ENCODE peak calls at places on chromosomes 7 and 10, in five cellular contexts. J is type B pancreatic cell, S is HCT116, T is right atrium auricular region, E is astrocyte of the spinal cord. W is an unnamed sample.

GRCh38 chr7:48038815-48039496 is 3.6 kb downstream of the C7orf57 start:
- DNase-seq in E (no peak), T (no peak), J (no peak), S (no peak), W (no peak)

GRCh38 chr7:132309102-132309805 is 267.0 kb downstream of the PLXNA4 start:
- DNase-seq in E (no peak), J (no peak), S (no peak), T (no peak), W (no peak)

GRCh38 chr7:134546903-134547737 is 1.8 kb upstream of the AKR1B15 start:
- DNase-seq in E (no peak), S (peak; percentile 56), T (peak; percentile 74), J (no peak), W (peak; percentile 83)

GRCh38 chr7:12524794-12525386 is 45.6 kb upstream of the SCIN start:
- DNase-seq in T (no peak), E (peak; percentile 79), J (no peak), S (peak; percentile 60), W (no peak)

GRCh38 chr7:30422922-30423321 is 55.7 kb downstream of the NOD1 start:
- DNase-seq in E (peak; percentile 54), T (no peak), J (no peak), S (peak; percentile 48), W (no peak)

GRCh38 chr10:79979310-79979972 is 30.5 kb upstream of the SFTPD start:
- DNase-seq in J (no peak), S (no peak), T (no peak), E (no peak), W (no peak)

GRCh38 chr10:122882798-122883197 is 3.4 kb upstream of the FAM24B start:
- DNase-seq in T (no peak), J (no peak), S (no peak), E (no peak), W (no peak)

GRCh38 chr7:94089806-94090205 is 85.7 kb upstream of the BET1 start:
- DNase-seq in S (no peak), J (no peak), E (no peak), T (no peak), W (no peak)

GRCh38 chr7:30412810-30413504 is 65.6 kb downstream of the NOD1 start:
- DNase-seq in T (no peak), E (peak; percentile 85), S (peak; percentile 68), J (no peak), W (peak; percentile 66)

GRCh38 chr10:75121322-75121721 is 9.9 kb downstream of the SAMD8 start:
- DNase-seq in J (no peak), S (no peak), E (no peak), T (no peak), W (no peak)

GRCh38 chr7:123494193-123494796 is 40.1 kb downstream of the IQUB start:
- DNase-seq in T (no peak), E (peak; percentile 43), J (no peak), S (peak; percentile 21), W (peak; percentile 10)

GRCh38 chr7:66950763-66951162 is 29.7 kb downstream of the TMEM248 start:
- DNase-seq in T (no peak), E (peak; percentile 17), S (no peak), J (no peak), W (no peak)

GRCh38 chr7:156534925-156535324 is 105.6 kb upstream of the RNF32 start:
- DNase-seq in S (no peak), J (no peak), T (no peak), E (no peak), W (no peak)

GRCh38 chr10:28668363-28669226 is 8.7 kb upstream of the BAMBI start:
- DNase-seq in S (no peak), T (no peak), E (no peak), J (peak; percentile 78), W (peak; percentile 71)

GRCh38 chr10:82625497-82626151 is 750.6 kb downstream of the NRG3 start:
- DNase-seq in S (no peak), J (no peak), T (no peak), E (no peak), W (no peak)

GRCh38 chr7:98760201-98760651 is 109.6 kb downstream of the TMEM130 start:
- DNase-seq in T (no peak), S (no peak), E (peak; percentile 45), J (no peak), W (no peak)

GRCh38 chr7:130359276-130359857 is 14.8 kb downstream of the CPA5 start:
- DNase-seq in J (no peak), T (no peak), E (no peak), S (no peak), W (no peak)

GRCh38 chr7:20435305-20435704 is 104.6 kb downstream of the ITGB8 start:
- DNase-seq in S (no peak), J (no peak), T (peak; percentile 77), E (no peak), W (no peak)

GRCh38 chr7:44893710-44894135 is 8.4 kb upstream of the PURB start:
- DNase-seq in J (no peak), E (no peak), T (no peak), S (no peak), W (no peak)

GRCh38 chr7:149871576-149871975 is 2.2 kb upstream of the ATP6V0E2 start:
- DNase-seq in J (no peak), S (no peak), T (no peak), E (no peak), W (no peak)

GRCh38 chr7:94439893-94440381 is 45.2 kb downstream of the COL1A2 start:
- DNase-seq in S (no peak), E (no peak), T (no peak), J (no peak), W (no peak)

GRCh38 chr10:132880148-132880981 is 62.0 kb downstream of the CFAP46 start:
- DNase-seq in E (no peak), T (no peak), S (no peak), J (peak; percentile 68), W (no peak)

GRCh38 chr10:119251315-119251708 is 43.9 kb downstream of the GRK5 start:
- DNase-seq in S (no peak), E (peak; percentile 75), J (no peak), T (no peak), W (no peak)

GRCh38 chr7:139618482-139619366 is 95.2 kb downstream of the CLEC2L start:
- DNase-seq in E (peak; percentile 45), J (no peak), T (no peak), S (peak; percentile 19), W (peak; percentile 55)

GRCh38 chr7:134724606-134725005 is 54.8 kb upstream of the CALD1 start:
- DNase-seq in E (peak; percentile 41), S (peak; percentile 48), J (no peak), T (no peak), W (peak; percentile 57)

GRCh38 chr7:132092106-132092505 is 484.2 kb downstream of the PLXNA4 start:
- DNase-seq in S (no peak), T (no peak), J (no peak), E (no peak), W (no peak)

GRCh38 chr10:129332476-129332875 is 134.6 kb upstream of the MGMT start:
- DNase-seq in S (peak; percentile 6), T (no peak), J (no peak), E (no peak), W (no peak)

GRCh38 chr10:112797221-112797620 is 152.8 kb upstream of the TCF7L2 start:
- DNase-seq in S (no peak), E (no peak), J (no peak), T (no peak), W (no peak)

GRCh38 chr10:60952846-60953220 is 8.8 kb upstream of the RHOBTB1 start:
- DNase-seq in J (no peak), E (no peak), T (no peak), S (no peak), W (no peak)

GRCh38 chr7:26070290-26070689 is 81.7 kb upstream of the NFE2L3 start:
- DNase-seq in E (no peak), T (no peak), S (no peak), J (no peak), W (no peak)

GRCh38 chr10:77667426-77668324 is 30.1 kb upstream of the KCNMA1 start:
- DNase-seq in J (no peak), S (no peak), T (no peak), E (no peak), W (no peak)

GRCh38 chr10:51918451-51918850 is 219.1 kb upstream of the CSTF2T start:
- DNase-seq in S (no peak), J (no peak), T (no peak), E (no peak), W (no peak)

GRCh38 chr10:4267084-4267774 is 482.2 kb upstream of the KLF6 start:
- DNase-seq in S (peak; percentile 21), T (no peak), E (peak; percentile 32), J (no peak), W (peak; percentile 19)
- TF ChIP-seq CTCF in S (peak; percentile 27), T (no peak), E (peak; percentile 22), J (peak; percentile 28), W (no peak)

GRCh38 chr7:84209006-84209405 is 14.4 kb upstream of the SEMA3A start:
- DNase-seq in E (no peak), S (no peak), T (no peak), J (no peak), W (no peak)
- TF ChIP-seq CTCF in E (no peak), S (no peak), T (no peak), J (no peak), W (no peak)

GRCh38 chr7:36942558-36943354 is 218.5 kb upstream of the AOAH start:
- DNase-seq in T (no peak), E (no peak), J (no peak), S (no peak), W (no peak)

GRCh38 chr7:36942062-36942461 is 217.8 kb upstream of the AOAH start:
- DNase-seq in T (no peak), J (no peak), S (no peak), E (no peak), W (no peak)

GRCh38 chr7:36941359-36941758 is 217.1 kb upstream of the AOAH start:
- DNase-seq in T (no peak), S (no peak), J (no peak), E (no peak), W (no peak)

GRCh38 chr7:36939816-36940215 is 215.5 kb upstream of the AOAH start:
- DNase-seq in S (no peak), T (no peak), J (no peak), E (no peak), W (no peak)

DNA sequence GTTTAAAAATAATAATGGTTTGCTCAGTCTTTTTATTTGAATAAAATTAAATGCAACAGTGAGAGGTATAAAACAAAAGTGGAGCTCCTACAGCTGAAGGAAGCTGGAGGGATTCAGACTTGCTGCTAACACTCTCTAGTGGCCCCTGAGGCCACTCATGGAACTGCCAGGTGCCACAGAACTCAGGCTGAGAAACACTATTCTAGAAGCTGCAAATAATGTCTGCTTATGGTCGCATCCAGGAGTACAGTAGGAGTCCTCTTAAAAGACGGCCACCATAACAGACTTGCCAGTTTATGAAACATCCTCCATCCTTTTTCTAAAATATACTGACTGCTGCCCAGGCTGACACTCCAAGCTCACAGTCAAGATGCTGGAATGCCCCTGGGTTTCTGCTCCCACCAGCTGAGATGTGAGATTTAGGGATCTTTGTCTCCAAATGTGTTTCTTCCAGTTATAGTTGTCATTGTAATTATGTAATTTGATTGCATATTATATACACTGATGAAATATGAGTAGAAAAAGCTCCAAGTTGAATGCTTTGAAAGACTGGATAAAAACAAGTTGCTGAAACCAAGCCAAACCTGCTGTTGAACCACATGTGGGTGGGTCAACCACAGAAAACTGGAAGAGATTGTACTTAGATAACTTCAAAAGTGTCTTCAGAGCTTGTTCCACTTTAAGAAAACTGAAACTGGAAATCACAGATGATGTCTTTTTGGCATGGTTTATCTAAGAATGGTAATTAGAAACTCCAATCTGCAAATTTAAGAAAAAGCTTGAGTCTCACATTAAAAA is 213.7 kb upstream of the AOAH start:
- DNase-seq in S (no peak), T (no peak), E (no peak), J (no peak), W (no peak)
- TF ChIP-seq CTCF in S (peak; percentile 32), T (no peak), E (no peak), J (peak; percentile 27), W (no peak)

GRCh38 chr10:86400705-86401587 is 34.4 kb upstream of the GRID1 start:
- DNase-seq in E (peak; percentile 26), J (no peak), T (peak; percentile 64), S (peak; percentile 8), W (peak; percentile 47)
- TF ChIP-seq CTCF in E (peak; percentile 22), J (peak; percentile 55), T (no peak), S (no peak), W (no peak)